ENCODE peak calls at places on chromosome 5, in six cellular contexts. Y, J, I, R, L and D are unnamed samples.
A peak's percentile ranks its signal among the peaks of the same experiment; 100 is the strongest.

GRCh38 chr5:34511481-34511880 is 144.6 kb upstream of the RAI14 start:
- DNase-seq in Y (no peak), J (no peak), I (no peak), R (no peak), L (no peak), D (no peak)

GRCh38 chr5:9268226-9268625 is 277.6 kb downstream of the SEMA5A start:
- DNase-seq in Y (no peak), J (peak; percentile 24), I (no peak), R (no peak), L (no peak), D (no peak)

GRCh38 chr5:127084656-127085055 is 11.4 kb upstream of the C5orf63 start:
- DNase-seq in Y (no peak), J (no peak), I (no peak), R (no peak), L (no peak), D (no peak)

GRCh38 chr5:95390812-95391492 is at the start of gene FAM81B:
- DNase-seq in Y (no peak), J (peak; percentile 5), I (peak; percentile 71), R (no peak), L (peak; percentile 22), D (peak; percentile 8)

GRCh38 chr5:173726848-173727557 is 110.6 kb upstream of the BOD1 start:
- DNase-seq in Y (no peak), J (no peak), I (no peak), R (no peak), L (peak; percentile 30), D (no peak)

GRCh38 chr5:31237159-31237558 is 43.7 kb downstream of the CDH6 start:
- DNase-seq in Y (no peak), J (peak; percentile 32), I (peak; percentile 56), R (no peak), L (no peak), D (no peak)

GRCh38 chr5:154966081-154966841 is 25.4 kb downstream of the MRPL22 start:
- DNase-seq in Y (no peak), J (no peak), I (no peak), R (no peak), L (no peak), D (no peak)

GRCh38 chr5:95935553-95936100 is 26.0 kb downstream of the ELL2 start:
- DNase-seq in Y (no peak), J (peak; percentile 62), I (no peak), R (no peak), L (no peak), D (no peak)

GRCh38 chr5:72860499-72860898 is 44.0 kb downstream of the TNPO1 start:
- DNase-seq in Y (no peak), J (peak; percentile 76), I (no peak), R (no peak), L (no peak), D (peak; percentile 77)

GRCh38 chr5:158553195-158553945 is 546.3 kb downstream of the EBF1 start:
- DNase-seq in Y (no peak), J (no peak), I (no peak), R (no peak), L (no peak), D (no peak)

GRCh38 chr5:110070836-110071235 is 381.1 kb downstream of the MAN2A1 start:
- DNase-seq in Y (no peak), J (no peak), I (no peak), R (no peak), L (no peak), D (peak; percentile 94)

GRCh38 chr5:88836195-88836838 is 46.7 kb downstream of the MEF2C start:
- DNase-seq in Y (no peak), J (peak; percentile 19), I (peak; percentile 77), R (no peak), L (no peak), D (peak; percentile 52)

GRCh38 chr5:166708271-166708670 is 1583.2 kb upstream of the WWC1 start:
- DNase-seq in Y (no peak), J (no peak), I (no peak), R (no peak), L (no peak), D (peak; percentile 76)

GRCh38 chr5:151234476-151235238 is 10.8 kb upstream of the CCDC69 start:
- DNase-seq in Y (no peak), J (peak; percentile 41), I (no peak), R (no peak), L (no peak), D (peak; percentile 69)

GRCh38 chr5:58681943-58682342 is 99.1 kb downstream of the RAB3C start:
- DNase-seq in Y (no peak), J (no peak), I (no peak), R (no peak), L (no peak), D (no peak)

GRCh38 chr5:569868-570361 is 42.2 kb upstream of the CEP72 start:
- DNase-seq in Y (no peak), J (no peak), I (no peak), R (no peak), L (no peak), D (no peak)

GRCh38 chr5:110909950-110910349 is 161.6 kb upstream of the TSLP start:
- DNase-seq in Y (no peak), J (peak; percentile 72), I (no peak), R (no peak), L (no peak), D (no peak)

GRCh38 chr5:72129730-72130129 is 22.5 kb downstream of the MAP1B start:
- DNase-seq in Y (no peak), J (peak; percentile 33), I (no peak), R (no peak), L (no peak), D (no peak)

GRCh38 chr5:78587775-78588291 is 60.7 kb downstream of the LHFPL2 start:
- DNase-seq in Y (no peak), J (peak; percentile 79), I (no peak), R (no peak), L (no peak), D (peak; percentile 86)

GRCh38 chr5:73454379-73455036 is 5.9 kb upstream of the FOXD1 start:
- DNase-seq in Y (peak; percentile 88), J (peak; percentile 62), I (peak; percentile 95), R (no peak), L (peak; percentile 73), D (peak; percentile 67)

GRCh38 chr5:176175101-176175852 is 62.9 kb upstream of the SIMC1 start:
- DNase-seq in Y (no peak), J (no peak), I (no peak), R (no peak), L (no peak), D (no peak)
- H4K8ac ChIP-seq in Y (no peak overlapping the region), J (no peak overlapping the region), I (no peak overlapping the region), R (no peak overlapping the region), L (no peak overlapping the region), D (no peak overlapping the region)

DNA sequence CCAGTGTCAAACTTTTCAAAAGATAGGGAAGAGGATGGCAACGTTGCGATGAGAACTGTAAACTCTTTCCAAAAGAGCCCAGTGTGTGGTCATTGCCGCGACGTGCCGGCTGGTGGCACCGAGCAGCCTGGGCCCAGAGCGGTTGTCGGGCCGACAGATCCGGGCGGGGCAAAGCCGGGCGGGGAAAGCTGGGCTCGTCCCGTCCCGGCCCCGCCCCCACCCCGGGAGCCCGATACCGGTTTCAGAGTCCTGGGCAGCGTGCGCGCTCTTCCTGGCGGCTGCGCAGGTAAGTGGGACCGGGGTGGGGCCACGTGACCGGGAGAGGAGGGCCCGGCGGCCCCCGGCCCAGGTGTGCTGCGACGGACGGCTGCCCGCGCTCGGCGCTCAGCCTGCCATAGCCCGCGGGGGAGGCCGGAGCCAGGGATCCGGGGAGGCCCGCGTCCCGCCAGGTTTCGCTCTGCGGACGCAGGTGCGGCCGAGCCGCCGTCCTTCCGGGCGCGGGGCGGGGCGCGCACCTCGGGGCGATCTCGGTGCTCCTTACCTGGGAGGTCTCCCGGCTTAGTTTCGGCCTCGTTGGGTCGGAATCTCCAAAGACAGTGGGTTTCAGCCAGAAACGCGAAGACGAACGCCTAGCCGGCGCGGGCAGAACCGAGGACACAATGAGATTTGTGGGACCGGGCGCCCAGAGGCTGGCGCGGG is at the start of gene MARVELD2:
- DNase-seq in Y (peak; percentile 94), J (peak; percentile 6), I (peak; percentile 96), R (peak; percentile 47), L (peak; percentile 86), D (peak; percentile 51)
- H4K8ac ChIP-seq in Y (no peak within 1 kb of the TSS), J (no peak within 1 kb of the TSS), I (peak within 1 kb of the TSS; percentile 56), R (no peak within 1 kb of the TSS), L (peak within 1 kb of the TSS; percentile 86), D (peak within 1 kb of the TSS; percentile 87)

GRCh38 chr5:177592010-177592834 is at the start of gene TMED9:
- DNase-seq in Y (peak; percentile 93), J (peak; percentile 82), I (peak; percentile 94), R (peak; percentile 70), L (peak; percentile 90), D (peak; percentile 75)
- H4K8ac ChIP-seq in Y (no peak within 1 kb of the TSS), J (peak within 1 kb of the TSS; percentile 98), I (no peak within 1 kb of the TSS), R (no peak within 1 kb of the TSS), L (peak within 1 kb of the TSS; percentile 97), D (peak within 1 kb of the TSS; percentile 97)

GRCh38 chr5:160271396-160271795 is 41.0 kb downstream of the CCNJL start:
- DNase-seq in Y (peak; percentile 55), J (no peak), I (peak; percentile 86), R (no peak), L (no peak), D (peak; percentile 59)

GRCh38 chr5:160272041-160272663 is 40.2 kb downstream of the CCNJL start:
- DNase-seq in Y (no peak), J (no peak), I (peak; percentile 56), R (no peak), L (no peak), D (no peak)

GRCh38 chr5:160272889-160273288 is 39.5 kb downstream of the CCNJL start:
- DNase-seq in Y (no peak), J (no peak), I (no peak), R (no peak), L (no peak), D (no peak)

GRCh38 chr5:160270704-160271103 is 41.4 kb downstream of the FABP6 start:
- DNase-seq in Y (no peak), J (no peak), I (no peak), R (no peak), L (no peak), D (no peak)

GRCh38 chr5:160274483-160274931 is 37.9 kb downstream of the CCNJL start:
- DNase-seq in Y (no peak), J (no peak), I (no peak), R (no peak), L (no peak), D (no peak)
- H4K8ac ChIP-seq in Y (no peak overlapping the region), J (no peak overlapping the region), I (no peak overlapping the region), R (no peak overlapping the region), L (no peak overlapping the region), D (no peak overlapping the region)

GRCh38 chr5:136087961-136088871 is 44.4 kb upstream of the SMAD5 start:
- DNase-seq in Y (no peak), J (peak; percentile 36), I (no peak), R (no peak), L (no peak), D (no peak)

GRCh38 chr5:136090319-136090718 is 42.3 kb upstream of the SMAD5 start:
- DNase-seq in Y (no peak), J (no peak), I (no peak), R (no peak), L (no peak), D (no peak)

GRCh38 chr5:136086776-136087566 is 45.7 kb upstream of the SMAD5 start:
- DNase-seq in Y (no peak), J (no peak), I (no peak), R (no peak), L (no peak), D (no peak)

GRCh38 chr5:136094189-136094912 is 38.3 kb upstream of the SMAD5 start:
- DNase-seq in Y (no peak), J (no peak), I (no peak), R (no peak), L (no peak), D (no peak)

DNA sequence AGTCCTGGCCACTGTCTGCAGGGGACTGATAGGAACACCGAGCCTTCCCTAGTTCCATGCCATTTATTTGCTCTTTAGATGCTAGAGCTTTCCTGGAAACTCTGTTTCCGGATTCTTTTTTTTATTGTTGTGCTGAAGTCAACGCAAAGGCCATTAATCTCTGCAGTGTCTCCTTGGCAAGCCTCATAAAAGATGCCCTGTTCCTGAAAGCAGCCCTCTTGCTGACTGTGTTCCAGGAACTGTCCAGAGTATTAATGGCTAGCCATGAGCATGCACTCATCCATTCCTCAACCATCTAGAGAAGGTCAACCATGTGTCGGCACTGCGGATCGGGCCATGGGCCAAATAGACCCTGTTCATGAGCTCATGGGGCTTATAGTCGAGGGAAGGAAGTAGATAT is 42.8 kb upstream of the SMAD5 start:
- DNase-seq in Y (no peak), J (no peak), I (no peak), R (no peak), L (no peak), D (no peak)
- H4K8ac ChIP-seq in Y (no peak overlapping the region), J (no peak overlapping the region), I (no peak overlapping the region), R (no peak overlapping the region), L (no peak overlapping the region), D (no peak overlapping the region)